ENCODE peak calls at places on chromosomes 3 and 15, in four cellular contexts. One of them, this sample, is unnamed.
A peak's percentile ranks its signal among the peaks of the same experiment; 100 is the strongest.

GRCh38 chr3:9397911-9398714 is 698 bp downstream of the SETD5 start:
- DNase-seq in HepG2: peak; percentile 40
- DNase-seq in K562: peak; percentile 50
- DNase-seq in GM12878: no peak
- DNase-seq in this sample: peak; percentile 26

GRCh38 chr15:75751901-75752300 is 39.3 kb upstream of the CSPG4 start:
- DNase-seq in GM12878: no peak
- DNase-seq in HepG2: no peak
- DNase-seq in K562: no peak
- DNase-seq in this sample: no peak

GRCh38 chr15:76309561-76310330 is 1.5 kb downstream of the ETFA start:
- DNase-seq in HepG2: no peak
- DNase-seq in K562: no peak
- DNase-seq in GM12878: no peak
- DNase-seq in this sample: no peak

GRCh38 chr15:71250936-71251468 is 135.7 kb downstream of the THSD4 start:
- DNase-seq in GM12878: no peak
- DNase-seq in HepG2: no peak
- DNase-seq in K562: no peak
- DNase-seq in this sample: no peak

GRCh38 chr3:99638244-99638948 is at the start of gene COL8A1:
- DNase-seq in HepG2: no peak
- DNase-seq in K562: no peak
- DNase-seq in GM12878: no peak
- DNase-seq in this sample: peak; percentile 75

GRCh38 chr3:83426311-83426710 is 1532.5 kb upstream of the CADM2 start:
- DNase-seq in K562: no peak
- DNase-seq in GM12878: no peak
- DNase-seq in HepG2: peak; percentile 1
- DNase-seq in this sample: no peak

GRCh38 chr3:32584660-32585059 is 14.0 kb upstream of the DYNC1LI1 start:
- DNase-seq in K562: no peak
- DNase-seq in GM12878: no peak
- DNase-seq in HepG2: no peak
- DNase-seq in this sample: no peak

GRCh38 chr3:138440137-138440536 is 5.7 kb downstream of the ESYT3 start:
- DNase-seq in K562: no peak
- DNase-seq in GM12878: no peak
- DNase-seq in HepG2: no peak
- DNase-seq in this sample: no peak

GRCh38 chr15:77819841-77820728 is 187.4 kb upstream of the LINGO1 start:
- DNase-seq in GM12878: no peak
- DNase-seq in HepG2: peak; percentile 14
- DNase-seq in K562: peak; percentile 84
- DNase-seq in this sample: peak; percentile 71

GRCh38 chr3:70056081-70056480 is 56.5 kb downstream of the SAMMSON start:
- DNase-seq in HepG2: no peak
- DNase-seq in K562: no peak
- DNase-seq in GM12878: no peak
- DNase-seq in this sample: no peak

GRCh38 chr3:156160653-156161052 is 40.3 kb downstream of the KCNAB1 start:
- DNase-seq in GM12878: peak; percentile 23
- DNase-seq in K562: no peak
- DNase-seq in HepG2: no peak
- DNase-seq in this sample: no peak

GRCh38 chr15:57606816-57607215 is 15.1 kb downstream of the MYZAP start:
- DNase-seq in GM12878: no peak
- DNase-seq in K562: no peak
- DNase-seq in HepG2: no peak
- DNase-seq in this sample: no peak

GRCh38 chr3:45553469-45553974 is 41.0 kb upstream of the LIMD1 start:
- DNase-seq in K562: peak; percentile 38
- DNase-seq in HepG2: no peak
- DNase-seq in GM12878: no peak
- DNase-seq in this sample: no peak

GRCh38 chr15:63499611-63500010 is 4.8 kb upstream of the USP3 start:
- DNase-seq in HepG2: no peak
- DNase-seq in K562: no peak
- DNase-seq in GM12878: no peak
- DNase-seq in this sample: no peak

GRCh38 chr3:71495708-71496472 is 87.6 kb downstream of the FOXP1 start:
- DNase-seq in HepG2: peak; percentile 5
- DNase-seq in K562: peak; percentile 20
- DNase-seq in GM12878: no peak
- DNase-seq in this sample: no peak

GRCh38 chr3:167811071-167811470 is 75.5 kb downstream of the SERPINI1 start:
- DNase-seq in HepG2: no peak
- DNase-seq in GM12878: no peak
- DNase-seq in K562: no peak
- DNase-seq in this sample: no peak

GRCh38 chr3:29695201-29695904 is 414.5 kb downstream of the RBMS3 start:
- DNase-seq in K562: no peak
- DNase-seq in GM12878: no peak
- DNase-seq in HepG2: no peak
- DNase-seq in this sample: no peak

GRCh38 chr3:32816439-32817194 is 1.2 kb upstream of the TRIM71 start:
- DNase-seq in K562: no peak
- DNase-seq in HepG2: peak; percentile 95
- DNase-seq in GM12878: no peak
- DNase-seq in this sample: peak; percentile 88

GRCh38 chr3:9600597-9600996 is 47.0 kb upstream of the LHFPL4 start:
- DNase-seq in GM12878: no peak
- DNase-seq in K562: no peak
- DNase-seq in HepG2: no peak
- DNase-seq in this sample: peak; percentile 68

GRCh38 chr3:160661660-160662059 is 15.3 kb upstream of the ARL14 start:
- DNase-seq in GM12878: no peak
- DNase-seq in K562: no peak
- DNase-seq in HepG2: no peak
- DNase-seq in this sample: no peak

GRCh38 chr3:71069797-71070196 is 513.7 kb downstream of the FOXP1 start:
- DNase-seq in HepG2: peak; percentile 64
- DNase-seq in K562: peak; percentile 43
- DNase-seq in GM12878: no peak
- DNase-seq in this sample: peak; percentile 57

GRCh38 chr3:167110906-167111305 is 269.2 kb downstream of the ZBBX start:
- DNase-seq in GM12878: no peak
- DNase-seq in HepG2: no peak
- DNase-seq in K562: no peak
- DNase-seq in this sample: no peak

GRCh38 chr3:127712461-127712860 is 39.7 kb downstream of the ABTB1 start:
- DNase-seq in HepG2: no peak
- DNase-seq in K562: no peak
- DNase-seq in GM12878: no peak
- DNase-seq in this sample: no peak

GRCh38 chr3:136567599-136568188 is 184.5 kb downstream of the STAG1 start:
- DNase-seq in K562: no peak
- DNase-seq in HepG2: no peak
- DNase-seq in GM12878: no peak
- DNase-seq in this sample: no peak

GRCh38 chr3:151276038-151277027 is 2.0 kb downstream of the P2RY14 start:
- DNase-seq in K562: no peak
- DNase-seq in GM12878: no peak
- DNase-seq in HepG2: no peak
- DNase-seq in this sample: no peak

GRCh38 chr3:99548674-99549073 is 89.7 kb upstream of the COL8A1 start:
- DNase-seq in K562: no peak
- DNase-seq in GM12878: no peak
- DNase-seq in HepG2: no peak
- DNase-seq in this sample: no peak

GRCh38 chr3:138241061-138241460 is 54.0 kb downstream of the ARMC8 start:
- DNase-seq in K562: no peak
- DNase-seq in GM12878: no peak
- DNase-seq in HepG2: no peak
- DNase-seq in this sample: no peak

GRCh38 chr3:16993227-16993626 is 108.5 kb downstream of the PLCL2 start:
- DNase-seq in K562: no peak
- DNase-seq in HepG2: no peak
- DNase-seq in GM12878: no peak
- DNase-seq in this sample: no peak

GRCh38 chr3:132641837-132642538 is 17.6 kb downstream of the ACAD11 start:
- DNase-seq in HepG2: peak; percentile 45
- DNase-seq in K562: peak; percentile 38
- DNase-seq in GM12878: no peak
- DNase-seq in this sample: no peak

GRCh38 chr3:114809668-114810413 is 337.2 kb downstream of the ZBTB20 start:
- DNase-seq in K562: no peak
- DNase-seq in GM12878: peak; percentile 79
- DNase-seq in HepG2: peak; percentile 8
- DNase-seq in this sample: no peak

GRCh38 chr3:158768361-158768787 is 33.5 kb upstream of the MFSD1 start:
- DNase-seq in K562: peak; percentile 30
- DNase-seq in HepG2: peak; percentile 67
- DNase-seq in GM12878: no peak
- DNase-seq in this sample: peak; percentile 60

GRCh38 chr3:61808526-61808925 is 247.2 kb downstream of the PTPRG start:
- DNase-seq in GM12878: no peak
- DNase-seq in K562: no peak
- DNase-seq in HepG2: no peak
- DNase-seq in this sample: no peak

GRCh38 chr3:187833799-187834578 is 88.7 kb upstream of the BCL6 start:
- DNase-seq in GM12878: no peak
- DNase-seq in K562: no peak
- DNase-seq in HepG2: no peak
- DNase-seq in this sample: no peak

GRCh38 chr3:190073264-190073663 is 47.4 kb downstream of the P3H2 start:
- DNase-seq in GM12878: no peak
- DNase-seq in K562: no peak
- DNase-seq in HepG2: no peak
- DNase-seq in this sample: no peak

GRCh38 chr15:59736181-59736580 is 47.1 kb upstream of the BNIP2 start:
- DNase-seq in GM12878: no peak
- DNase-seq in K562: no peak
- DNase-seq in HepG2: no peak
- DNase-seq in this sample: peak; percentile 18

GRCh38 chr15:69393831-69394491 is 20.2 kb upstream of the KIF23 start:
- DNase-seq in GM12878: no peak
- DNase-seq in K562: no peak
- DNase-seq in HepG2: no peak
- DNase-seq in this sample: no peak

GRCh38 chr3:38597502-38598060 is 51.9 kb downstream of the SCN5A start:
- DNase-seq in HepG2: no peak
- DNase-seq in K562: no peak
- DNase-seq in GM12878: no peak
- DNase-seq in this sample: no peak

GRCh38 chr3:120705851-120706582 is 24.0 kb upstream of the HGD start:
- DNase-seq in GM12878: no peak
- DNase-seq in HepG2: no peak
- DNase-seq in K562: no peak
- DNase-seq in this sample: no peak

GRCh38 chr3:23129817-23130216 is 73.3 kb upstream of the UBE2E2 start:
- DNase-seq in K562: no peak
- DNase-seq in HepG2: no peak
- DNase-seq in GM12878: no peak
- DNase-seq in this sample: no peak
- TF ChIP-seq CREM in K562: no peak
- TF ChIP-seq CREM in HepG2: no peak
- TF ChIP-seq CREM in GM12878: no peak
- TF ChIP-seq CREM in this sample: no peak

GRCh38 chr3:172562881-172563835 is 39.9 kb upstream of the TNFSF10 start:
- DNase-seq in GM12878: no peak
- DNase-seq in K562: no peak
- DNase-seq in HepG2: peak; percentile 61
- DNase-seq in this sample: no peak
- TF ChIP-seq CREM in GM12878: no peak
- TF ChIP-seq CREM in K562: no peak
- TF ChIP-seq CREM in HepG2: no peak
- TF ChIP-seq CREM in this sample: no peak

GRCh38 chr3:184144505-184144904 is 9.3 kb downstream of the EIF2B5 start:
- DNase-seq in GM12878: no peak
- DNase-seq in HepG2: no peak
- DNase-seq in K562: no peak
- DNase-seq in this sample: no peak

GRCh38 chr3:184145881-184146280 is 9.3 kb upstream of the DVL3 start:
- DNase-seq in GM12878: no peak
- DNase-seq in K562: no peak
- DNase-seq in HepG2: no peak
- DNase-seq in this sample: no peak

GRCh38 chr3:184143327-184143726 is 8.2 kb downstream of the EIF2B5 start:
- DNase-seq in HepG2: no peak
- DNase-seq in GM12878: no peak
- DNase-seq in K562: no peak
- DNase-seq in this sample: no peak

GRCh38 chr3:184142199-184142598 is 7.0 kb downstream of the EIF2B5 start:
- DNase-seq in HepG2: no peak
- DNase-seq in GM12878: no peak
- DNase-seq in K562: peak; percentile 1
- DNase-seq in this sample: no peak

GRCh38 chr3:184145120-184145524 is 10.0 kb downstream of the EIF2B5 start:
- DNase-seq in GM12878: no peak
- DNase-seq in HepG2: peak; percentile 49
- DNase-seq in K562: peak; percentile 38
- DNase-seq in this sample: peak; percentile 66
- TF ChIP-seq CREM in GM12878: no peak
- TF ChIP-seq CREM in HepG2: no peak
- TF ChIP-seq CREM in K562: no peak
- TF ChIP-seq CREM in this sample: no peak

DNA sequence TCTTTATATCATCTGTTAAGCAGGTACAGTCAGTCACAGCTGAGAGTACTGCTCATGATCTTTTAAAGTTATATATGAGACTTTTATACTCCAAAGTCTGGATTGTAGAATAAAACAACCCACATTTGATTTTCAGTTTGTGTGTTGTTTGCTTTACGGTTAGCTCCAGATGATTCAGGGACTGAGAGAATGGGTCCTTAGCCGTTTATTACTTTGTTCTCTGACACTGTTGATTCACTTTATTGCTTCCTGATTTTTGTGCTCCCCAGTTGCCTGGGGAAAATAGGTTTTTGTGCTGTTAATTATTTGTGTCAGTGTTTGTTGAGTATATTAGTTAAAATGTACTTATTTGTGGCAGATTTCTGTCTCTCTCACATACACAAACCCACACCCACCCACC is 8.6 kb upstream of the EBLN2 start:
- DNase-seq in K562: no peak
- DNase-seq in GM12878: no peak
- DNase-seq in HepG2: no peak
- DNase-seq in this sample: no peak
- TF ChIP-seq CREM in K562: no peak
- TF ChIP-seq CREM in GM12878: no peak
- TF ChIP-seq CREM in HepG2: no peak
- TF ChIP-seq CREM in this sample: no peak

GRCh38 chr15:64877435-64877834 is 34.3 kb upstream of the ANKDD1A start:
- DNase-seq in HepG2: no peak
- DNase-seq in GM12878: no peak
- DNase-seq in K562: no peak
- DNase-seq in this sample: no peak

GRCh38 chr15:64883097-64883581 is 28.6 kb upstream of the ANKDD1A start:
- DNase-seq in K562: no peak
- DNase-seq in GM12878: peak; percentile 83
- DNase-seq in HepG2: no peak
- DNase-seq in this sample: no peak

GRCh38 chr15:64874131-64874530 is 32.4 kb downstream of the PLEKHO2 start:
- DNase-seq in K562: no peak
- DNase-seq in HepG2: no peak
- DNase-seq in GM12878: no peak
- DNase-seq in this sample: no peak

GRCh38 chr15:64875641-64876223 is 34.0 kb downstream of the PLEKHO2 start:
- DNase-seq in K562: no peak
- DNase-seq in GM12878: no peak
- DNase-seq in HepG2: no peak
- DNase-seq in this sample: no peak

GRCh38 chr15:64878708-64879107 is 33.0 kb upstream of the ANKDD1A start:
- DNase-seq in GM12878: no peak
- DNase-seq in K562: no peak
- DNase-seq in HepG2: no peak
- DNase-seq in this sample: no peak
- TF ChIP-seq CREM in GM12878: no peak
- TF ChIP-seq CREM in K562: no peak
- TF ChIP-seq CREM in HepG2: no peak
- TF ChIP-seq CREM in this sample: no peak

This sample was measured in WTC11.